ENCODE peak calls at places on chromosomes 2 and 18, in four cellular contexts. One of them, this sample, is unnamed.

GRCh38 chr18:46060359-46060841 is 11.7 kb downstream of the PSTPIP2 start:
- DNase-seq in K562: peak
- DNase-seq in H1: no peak
- DNase-seq in HepG2: no peak
- DNase-seq in this sample: no peak

GRCh38 chr18:44474596-44474995 is 206.1 kb upstream of the SETBP1 start:
- DNase-seq in K562: no peak
- DNase-seq in H1: no peak
- DNase-seq in HepG2: no peak
- DNase-seq in this sample: no peak

GRCh38 chr18:2914844-2915243 is 68.0 kb downstream of the EMILIN2 start:
- DNase-seq in K562: no peak
- DNase-seq in H1: no peak
- DNase-seq in HepG2: no peak
- DNase-seq in this sample: no peak

GRCh38 chr2:104794416-104794815 is 59.5 kb upstream of the POU3F3 start:
- DNase-seq in K562: no peak
- DNase-seq in H1: no peak
- DNase-seq in HepG2: no peak
- DNase-seq in this sample: no peak

GRCh38 chr18:77054288-77054605 is 78.3 kb downstream of the MBP start:
- DNase-seq in K562: no peak
- DNase-seq in H1: no peak
- DNase-seq in HepG2: no peak
- DNase-seq in this sample: no peak

GRCh38 chr2:109715302-109715937 is 78.7 kb upstream of the RGPD5 start:
- DNase-seq in K562: no peak
- DNase-seq in H1: no peak
- DNase-seq in HepG2: peak
- DNase-seq in this sample: peak

GRCh38 chr2:137964066-137964858 is at the start of gene HNMT:
- DNase-seq in K562: peak
- DNase-seq in H1: no peak
- DNase-seq in HepG2: peak
- DNase-seq in this sample: peak

GRCh38 chr2:233208382-233209116 is 42.9 kb upstream of the ATG16L1 start:
- DNase-seq in K562: no peak
- DNase-seq in H1: no peak
- DNase-seq in HepG2: peak
- DNase-seq in this sample: no peak

GRCh38 chr18:66344227-66344626 is 259.7 kb downstream of the CDH19 start:
- DNase-seq in K562: no peak
- DNase-seq in H1: no peak
- DNase-seq in HepG2: no peak
- DNase-seq in this sample: no peak

GRCh38 chr2:69768217-69768616 is 26.3 kb downstream of the ANXA4 start:
- DNase-seq in K562: no peak
- DNase-seq in H1: no peak
- DNase-seq in HepG2: no peak
- DNase-seq in this sample: no peak

GRCh38 chr18:34224423-34225217 is at the start of gene NOL4:
- DNase-seq in K562: no peak
- DNase-seq in H1: peak
- DNase-seq in HepG2: peak
- DNase-seq in this sample: peak

GRCh38 chr2:232951891-232952290 is 61.2 kb downstream of the NGEF start:
- DNase-seq in K562: no peak
- DNase-seq in H1: no peak
- DNase-seq in HepG2: no peak
- DNase-seq in this sample: no peak

GRCh38 chr2:58535182-58535581 is 294.1 kb upstream of the FANCL start:
- DNase-seq in K562: peak
- DNase-seq in H1: no peak
- DNase-seq in HepG2: no peak
- DNase-seq in this sample: peak

GRCh38 chr2:66714651-66715050 is 279.7 kb downstream of the MEIS1 start:
- DNase-seq in K562: no peak
- DNase-seq in H1: no peak
- DNase-seq in HepG2: no peak
- DNase-seq in this sample: no peak

GRCh38 chr2:43269706-43270105 is 43.3 kb upstream of the ZFP36L2 start:
- DNase-seq in K562: no peak
- DNase-seq in H1: no peak
- DNase-seq in HepG2: no peak
- DNase-seq in this sample: no peak

GRCh38 chr2:227370791-227371312 is 8.3 kb downstream of the TM4SF20 start:
- DNase-seq in K562: no peak
- DNase-seq in H1: no peak
- DNase-seq in HepG2: peak
- DNase-seq in this sample: no peak

GRCh38 chr2:184780944-184781343 is 182.6 kb downstream of the ZNF804A start:
- DNase-seq in K562: no peak
- DNase-seq in H1: no peak
- DNase-seq in HepG2: no peak
- DNase-seq in this sample: no peak

GRCh38 chr18:36129300-36130038 is at the start of the genes ELP2 and SLC39A6:
- DNase-seq in K562: peak
- DNase-seq in H1: peak
- DNase-seq in HepG2: peak
- DNase-seq in this sample: peak

GRCh38 chr2:127805491-127805890 is 5.5 kb downstream of the WDR33 start:
- DNase-seq in K562: no peak
- DNase-seq in H1: no peak
- DNase-seq in HepG2: no peak
- DNase-seq in this sample: no peak

GRCh38 chr2:10301946-10302478 is 692 bp upstream of the HPCAL1 start:
- DNase-seq in K562: no peak
- DNase-seq in H1: no peak
- DNase-seq in HepG2: peak
- DNase-seq in this sample: no peak

GRCh38 chr2:203998195-203998804 is 61.7 kb downstream of the ICOS start:
- DNase-seq in K562: no peak
- DNase-seq in H1: no peak
- DNase-seq in HepG2: no peak
- DNase-seq in this sample: no peak

GRCh38 chr2:229920011-229920781 is 1.6 kb downstream of the TRIP12 start:
- DNase-seq in K562: peak
- DNase-seq in H1: no peak
- DNase-seq in HepG2: peak
- DNase-seq in this sample: no peak

GRCh38 chr2:81550277-81550676 is 1245.7 kb upstream of the LRRTM1 start:
- DNase-seq in K562: no peak
- DNase-seq in H1: no peak
- DNase-seq in HepG2: no peak
- DNase-seq in this sample: no peak

GRCh38 chr2:32355976-32356734 is 668 bp upstream of the BIRC6 start:
- DNase-seq in K562: no peak
- DNase-seq in H1: no peak
- DNase-seq in HepG2: no peak
- DNase-seq in this sample: no peak

GRCh38 chr18:36889316-36889715 is 60.4 kb downstream of the KIAA1328 start:
- DNase-seq in K562: no peak
- DNase-seq in H1: no peak
- DNase-seq in HepG2: no peak
- DNase-seq in this sample: no peak

GRCh38 chr2:127612111-127612822 is 33.7 kb upstream of the GPR17 start:
- DNase-seq in K562: no peak
- DNase-seq in H1: no peak
- DNase-seq in HepG2: no peak
- DNase-seq in this sample: no peak

GRCh38 chr18:3450358-3451107 is 561 bp downstream of the TGIF1 start:
- DNase-seq in K562: peak
- DNase-seq in H1: no peak
- DNase-seq in HepG2: no peak
- DNase-seq in this sample: no peak

GRCh38 chr2:48365476-48365875 is 164.5 kb upstream of the STON1 start:
- DNase-seq in K562: no peak
- DNase-seq in H1: no peak
- DNase-seq in HepG2: no peak
- DNase-seq in this sample: no peak

GRCh38 chr2:15042824-15043223 is 410.3 kb downstream of the LRATD1 start:
- DNase-seq in K562: no peak
- DNase-seq in H1: no peak
- DNase-seq in HepG2: no peak
- DNase-seq in this sample: no peak

GRCh38 chr2:31925517-31925916 is 85.3 kb downstream of the MEMO1 start:
- DNase-seq in K562: no peak
- DNase-seq in H1: no peak
- DNase-seq in HepG2: peak
- DNase-seq in this sample: no peak

GRCh38 chr2:54862229-54862628 is 138.8 kb downstream of the EML6 start:
- DNase-seq in K562: no peak
- DNase-seq in H1: no peak
- DNase-seq in HepG2: no peak
- DNase-seq in this sample: no peak

GRCh38 chr2:212873256-212873655 is 278.2 kb downstream of the IKZF2 start:
- DNase-seq in K562: no peak
- DNase-seq in H1: no peak
- DNase-seq in HepG2: no peak
- DNase-seq in this sample: no peak

GRCh38 chr18:55012041-55012440 is 52.8 kb upstream of the CCDC68 start:
- DNase-seq in K562: no peak
- DNase-seq in H1: no peak
- DNase-seq in HepG2: no peak
- DNase-seq in this sample: no peak

GRCh38 chr2:30271300-30271699 is 40.0 kb downstream of the LBH start:
- DNase-seq in K562: peak
- DNase-seq in H1: no peak
- DNase-seq in HepG2: no peak
- DNase-seq in this sample: no peak

DNA sequence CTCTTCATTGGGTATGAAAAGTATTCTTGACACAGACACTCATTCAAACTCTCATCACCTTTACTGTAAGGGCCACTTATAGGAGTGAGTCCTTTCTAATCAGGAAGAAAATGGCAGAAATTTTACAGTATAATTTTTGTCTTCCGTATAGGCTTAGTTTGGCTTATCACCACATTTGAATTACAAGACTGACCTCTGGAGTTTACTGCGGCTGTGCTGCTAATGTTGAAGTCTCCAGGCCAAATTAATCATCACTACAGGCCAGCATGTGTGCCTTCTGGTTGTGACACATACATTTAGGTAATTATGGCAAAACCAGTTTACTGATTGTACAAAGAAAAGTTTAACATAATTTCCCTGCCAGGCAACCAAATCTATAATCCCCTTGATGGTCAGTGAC is 753.6 kb upstream of the GCFC2 start:
- DNase-seq in K562: no peak
- DNase-seq in H1: no peak
- DNase-seq in HepG2: no peak
- DNase-seq in this sample: no peak
- TF ChIP-seq JUN in K562: no peak
- TF ChIP-seq JUN in H1: no peak
- TF ChIP-seq JUN in HepG2: no peak
- TF ChIP-seq JUN in this sample: no peak

GRCh38 chr2:8491296-8492048 is 190.4 kb upstream of the ID2 start:
- DNase-seq in K562: no peak
- DNase-seq in H1: no peak
- DNase-seq in HepG2: no peak
- DNase-seq in this sample: no peak
- TF ChIP-seq ATF2 in K562: no peak
- TF ChIP-seq ATF2 in H1: no peak
- TF ChIP-seq ATF2 in HepG2: no peak
- TF ChIP-seq ATF2 in this sample: no peak

DNA sequence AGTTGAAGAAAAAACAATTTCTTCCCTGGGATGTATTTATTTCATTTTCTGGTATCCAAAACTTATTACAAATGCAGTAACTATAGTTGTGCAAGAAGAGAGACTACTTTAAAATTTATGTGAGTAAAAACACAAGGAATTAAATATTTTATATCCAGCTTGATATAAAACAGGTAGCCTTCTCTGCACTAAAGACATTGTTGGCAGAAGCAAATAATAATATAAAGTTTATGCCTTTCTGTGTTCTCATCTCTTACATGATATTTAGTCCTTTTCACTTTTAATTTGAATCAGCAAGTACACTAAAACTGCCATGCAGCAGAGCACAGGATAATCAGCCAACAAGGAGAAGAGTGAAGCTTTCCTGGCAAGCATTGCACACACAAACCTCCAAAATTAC is 352.7 kb downstream of the ARL6IP6 start:
- DNase-seq in K562: no peak
- DNase-seq in H1: no peak
- DNase-seq in HepG2: no peak
- DNase-seq in this sample: no peak
- TF ChIP-seq JUN in K562: no peak
- TF ChIP-seq JUN in H1: no peak
- TF ChIP-seq JUN in HepG2: no peak
- TF ChIP-seq JUN in this sample: no peak

DNA sequence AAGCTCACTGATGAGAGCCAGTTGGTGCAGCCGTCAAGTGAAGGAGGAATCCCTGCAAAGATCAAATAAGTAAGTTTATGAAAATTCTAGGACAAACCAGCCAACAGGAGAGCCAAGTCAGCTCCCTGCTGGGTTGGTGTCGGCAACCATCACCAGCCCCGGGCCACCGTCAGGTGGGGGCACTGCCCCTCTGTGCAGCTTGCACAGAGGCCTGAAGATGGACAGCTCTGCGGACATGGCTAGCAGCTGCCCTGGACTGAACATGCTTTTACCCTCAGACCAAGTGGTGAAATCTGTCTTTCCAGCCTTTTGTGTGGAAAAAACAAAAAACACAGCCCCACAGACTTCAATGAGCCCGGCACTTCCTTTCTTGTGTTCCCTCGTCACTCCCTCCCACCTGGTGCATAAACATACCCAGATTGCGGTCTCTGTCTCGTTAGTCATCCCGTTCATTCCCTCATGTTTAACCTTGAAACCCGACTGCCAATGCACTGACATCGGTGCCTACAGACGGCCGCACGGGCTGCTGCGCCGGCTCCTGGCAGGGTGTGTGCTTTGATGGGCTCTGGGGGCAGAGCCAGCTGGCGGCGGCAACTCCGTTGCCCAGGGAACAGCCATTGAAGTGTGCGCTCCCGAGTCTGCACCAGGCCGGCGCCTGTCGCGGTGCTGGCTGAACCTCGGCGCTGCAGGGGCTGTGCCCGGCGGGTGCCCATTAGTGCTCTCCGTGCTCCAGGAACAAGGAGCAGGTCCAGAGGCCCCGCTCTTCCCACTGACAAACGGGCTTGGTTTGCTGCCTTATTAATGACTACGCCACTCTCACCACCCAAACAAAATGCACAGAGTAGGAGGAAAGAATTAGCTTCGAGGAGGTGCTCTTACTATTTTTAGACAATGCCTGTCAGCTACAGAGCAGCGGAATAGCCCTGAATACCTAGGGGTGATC is 95.3 kb downstream of the EIPR1 start:
- DNase-seq in K562: no peak
- DNase-seq in H1: no peak
- DNase-seq in HepG2: no peak
- DNase-seq in this sample: no peak
- TF ChIP-seq ATF2 in K562: no peak
- TF ChIP-seq ATF2 in H1: no peak
- TF ChIP-seq ATF2 in HepG2: no peak
- TF ChIP-seq ATF2 in this sample: no peak